ENCODE peak calls at places on chromosomes 2 and 18, in nine cellular contexts. One of them, this sample, is unnamed.

GRCh38 chr2:210072922-210073509 is 70.6 kb downstream of the RPE start:
- DNase-seq in left ventricle myocardium inferior: no peak
- DNase-seq in nephron progenitor cell: no peak
- DNase-seq in GM06990: peak; percentile 3
- DNase-seq in dorsolateral prefrontal cortex: no peak
- DNase-seq in neural crest cell: no peak
- DNase-seq in BJ: peak; percentile 5
- DNase-seq in osteocyte: no peak
- DNase-seq in MM.1S: peak; percentile 24
- DNase-seq in this sample: peak; percentile 15

GRCh38 chr18:3819933-3820332 is 370.0 kb downstream of the TGIF1 start:
- DNase-seq in dorsolateral prefrontal cortex: no peak
- DNase-seq in left ventricle myocardium inferior: no peak
- DNase-seq in BJ: no peak
- DNase-seq in MM.1S: no peak
- DNase-seq in neural crest cell: no peak
- DNase-seq in GM06990: no peak
- DNase-seq in osteocyte: no peak
- DNase-seq in nephron progenitor cell: no peak
- DNase-seq in this sample: no peak

GRCh38 chr18:8785855-8786765 is 80.8 kb downstream of the MTCL1 start:
- DNase-seq in neural crest cell: no peak
- DNase-seq in left ventricle myocardium inferior: no peak
- DNase-seq in nephron progenitor cell: no peak
- DNase-seq in GM06990: no peak
- DNase-seq in osteocyte: no peak
- DNase-seq in MM.1S: no peak
- DNase-seq in BJ: no peak
- DNase-seq in dorsolateral prefrontal cortex: no peak
- DNase-seq in this sample: no peak

GRCh38 chr2:46142546-46143329 is 154.5 kb upstream of the EPAS1 start:
- DNase-seq in dorsolateral prefrontal cortex: no peak
- DNase-seq in BJ: no peak
- DNase-seq in GM06990: no peak
- DNase-seq in left ventricle myocardium inferior: no peak
- DNase-seq in neural crest cell: no peak
- DNase-seq in MM.1S: no peak
- DNase-seq in osteocyte: no peak
- DNase-seq in nephron progenitor cell: no peak
- DNase-seq in this sample: no peak

GRCh38 chr2:233437439-233437955 is 83.2 kb downstream of the DGKD start:
- DNase-seq in osteocyte: no peak
- DNase-seq in left ventricle myocardium inferior: no peak
- DNase-seq in MM.1S: no peak
- DNase-seq in BJ: no peak
- DNase-seq in neural crest cell: no peak
- DNase-seq in GM06990: no peak
- DNase-seq in nephron progenitor cell: no peak
- DNase-seq in dorsolateral prefrontal cortex: peak; percentile 28
- DNase-seq in this sample: no peak

GRCh38 chr18:43772907-43773306 is 495.6 kb upstream of the SYT4 start:
- DNase-seq in osteocyte: no peak
- DNase-seq in left ventricle myocardium inferior: peak; percentile 42
- DNase-seq in neural crest cell: no peak
- DNase-seq in GM06990: no peak
- DNase-seq in dorsolateral prefrontal cortex: no peak
- DNase-seq in MM.1S: no peak
- DNase-seq in nephron progenitor cell: no peak
- DNase-seq in BJ: no peak
- DNase-seq in this sample: no peak

GRCh38 chr2:18273205-18273604 is 287.2 kb downstream of the RDH14 start:
- DNase-seq in nephron progenitor cell: no peak
- DNase-seq in GM06990: no peak
- DNase-seq in dorsolateral prefrontal cortex: no peak
- DNase-seq in MM.1S: no peak
- DNase-seq in left ventricle myocardium inferior: no peak
- DNase-seq in neural crest cell: no peak
- DNase-seq in osteocyte: no peak
- DNase-seq in BJ: no peak
- DNase-seq in this sample: no peak

GRCh38 chr2:71695235-71696120 is 242.1 kb downstream of the DYSF start:
- DNase-seq in MM.1S: no peak
- DNase-seq in nephron progenitor cell: no peak
- DNase-seq in neural crest cell: no peak
- DNase-seq in left ventricle myocardium inferior: no peak
- DNase-seq in osteocyte: no peak
- DNase-seq in GM06990: no peak
- DNase-seq in dorsolateral prefrontal cortex: no peak
- DNase-seq in BJ: no peak
- DNase-seq in this sample: no peak

GRCh38 chr2:1588051-1588993 is 156.0 kb downstream of the PXDN start:
- DNase-seq in neural crest cell: no peak
- DNase-seq in osteocyte: no peak
- DNase-seq in BJ: no peak
- DNase-seq in MM.1S: no peak
- DNase-seq in left ventricle myocardium inferior: no peak
- DNase-seq in dorsolateral prefrontal cortex: peak; percentile 32
- DNase-seq in GM06990: no peak
- DNase-seq in nephron progenitor cell: no peak
- DNase-seq in this sample: no peak

GRCh38 chr2:1588994-1589611 is 155.2 kb downstream of the PXDN start:
- DNase-seq in neural crest cell: no peak
- DNase-seq in dorsolateral prefrontal cortex: peak; percentile 26
- DNase-seq in osteocyte: no peak
- DNase-seq in MM.1S: no peak
- DNase-seq in GM06990: no peak
- DNase-seq in left ventricle myocardium inferior: no peak
- DNase-seq in nephron progenitor cell: no peak
- DNase-seq in BJ: no peak
- DNase-seq in this sample: no peak

GRCh38 chr2:1591461-1591770 is 152.9 kb downstream of the PXDN start:
- DNase-seq in left ventricle myocardium inferior: no peak
- DNase-seq in osteocyte: no peak
- DNase-seq in nephron progenitor cell: no peak
- DNase-seq in dorsolateral prefrontal cortex: peak; percentile 29
- DNase-seq in BJ: no peak
- DNase-seq in MM.1S: no peak
- DNase-seq in neural crest cell: no peak
- DNase-seq in GM06990: no peak
- DNase-seq in this sample: no peak

GRCh38 chr2:1591978-1592907 is 152.1 kb downstream of the PXDN start:
- DNase-seq in dorsolateral prefrontal cortex: peak; percentile 53
- DNase-seq in MM.1S: no peak
- DNase-seq in nephron progenitor cell: peak; percentile 63
- DNase-seq in GM06990: no peak
- DNase-seq in BJ: no peak
- DNase-seq in osteocyte: peak; percentile 90
- DNase-seq in left ventricle myocardium inferior: peak; percentile 72
- DNase-seq in neural crest cell: peak; percentile 59
- DNase-seq in this sample: peak; percentile 48

GRCh38 chr2:1590611-1591460 is 153.5 kb downstream of the PXDN start:
- DNase-seq in nephron progenitor cell: no peak
- DNase-seq in neural crest cell: no peak
- DNase-seq in GM06990: no peak
- DNase-seq in osteocyte: no peak
- DNase-seq in BJ: no peak
- DNase-seq in MM.1S: no peak
- DNase-seq in dorsolateral prefrontal cortex: peak; percentile 27
- DNase-seq in left ventricle myocardium inferior: no peak
- DNase-seq in this sample: no peak
- TF ChIP-seq CTCF in nephron progenitor cell: no peak
- TF ChIP-seq CTCF in neural crest cell: no peak
- TF ChIP-seq CTCF in GM06990: no peak
- TF ChIP-seq CTCF in osteocyte: peak; percentile 18
- TF ChIP-seq CTCF in BJ: no peak
- TF ChIP-seq CTCF in MM.1S: no peak
- TF ChIP-seq CTCF in dorsolateral prefrontal cortex: no peak
- TF ChIP-seq CTCF in left ventricle myocardium inferior: no peak
- TF ChIP-seq CTCF in this sample: no peak

GRCh38 chr2:9110346-9110884 is 96.2 kb upstream of the ASAP2 start:
- DNase-seq in nephron progenitor cell: no peak
- DNase-seq in GM06990: no peak
- DNase-seq in osteocyte: no peak
- DNase-seq in dorsolateral prefrontal cortex: no peak
- DNase-seq in MM.1S: no peak
- DNase-seq in neural crest cell: no peak
- DNase-seq in BJ: no peak
- DNase-seq in left ventricle myocardium inferior: no peak
- DNase-seq in this sample: no peak

GRCh38 chr2:9112079-9112721 is 94.4 kb upstream of the ASAP2 start:
- DNase-seq in MM.1S: no peak
- DNase-seq in nephron progenitor cell: no peak
- DNase-seq in left ventricle myocardium inferior: no peak
- DNase-seq in BJ: peak; percentile 63
- DNase-seq in osteocyte: peak; percentile 89
- DNase-seq in neural crest cell: no peak
- DNase-seq in dorsolateral prefrontal cortex: peak; percentile 70
- DNase-seq in GM06990: no peak
- DNase-seq in this sample: peak; percentile 86

GRCh38 chr2:9109871-9110270 is 96.7 kb upstream of the ASAP2 start:
- DNase-seq in left ventricle myocardium inferior: no peak
- DNase-seq in MM.1S: no peak
- DNase-seq in BJ: no peak
- DNase-seq in GM06990: no peak
- DNase-seq in osteocyte: no peak
- DNase-seq in neural crest cell: no peak
- DNase-seq in dorsolateral prefrontal cortex: no peak
- DNase-seq in nephron progenitor cell: no peak
- DNase-seq in this sample: no peak

GRCh38 chr2:9113262-9113661 is 93.3 kb upstream of the ASAP2 start:
- DNase-seq in MM.1S: no peak
- DNase-seq in nephron progenitor cell: no peak
- DNase-seq in dorsolateral prefrontal cortex: no peak
- DNase-seq in BJ: no peak
- DNase-seq in GM06990: no peak
- DNase-seq in left ventricle myocardium inferior: no peak
- DNase-seq in neural crest cell: no peak
- DNase-seq in osteocyte: no peak
- DNase-seq in this sample: no peak

DNA sequence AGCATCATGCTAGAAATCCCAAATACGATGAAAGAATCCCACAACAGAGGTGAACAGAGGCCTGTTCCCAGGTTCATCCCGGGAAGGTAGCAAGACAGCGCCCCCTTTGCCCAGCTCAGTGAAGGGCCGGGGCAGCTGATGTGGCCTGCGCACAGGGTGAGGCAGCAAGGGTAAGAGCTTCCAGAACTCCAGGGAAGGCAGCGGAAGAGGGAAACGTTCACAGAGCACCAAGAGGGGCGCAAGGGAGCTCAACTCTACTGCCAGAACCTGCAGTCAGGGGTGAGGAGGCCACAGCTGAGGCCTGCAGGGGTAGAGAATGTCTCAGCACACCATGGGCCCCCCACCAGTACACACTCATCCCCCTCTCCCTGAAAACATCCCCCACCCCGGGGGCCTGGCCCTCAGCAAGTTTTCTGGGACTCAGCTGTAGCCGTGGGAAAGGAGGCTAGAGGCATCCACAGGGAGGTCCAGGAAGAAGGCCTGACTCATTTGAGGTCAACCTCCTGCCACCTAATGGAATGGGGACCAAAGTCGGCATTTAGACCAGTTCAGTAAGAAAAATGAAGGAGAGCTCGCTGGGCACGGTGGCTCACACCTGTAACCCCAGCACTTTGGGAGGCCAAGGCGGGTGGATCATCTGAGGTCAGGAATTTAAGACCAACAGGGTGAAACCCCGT is 95.6 kb upstream of the ASAP2 start:
- DNase-seq in BJ: no peak
- DNase-seq in dorsolateral prefrontal cortex: no peak
- DNase-seq in nephron progenitor cell: peak; percentile 45
- DNase-seq in GM06990: no peak
- DNase-seq in osteocyte: no peak
- DNase-seq in MM.1S: no peak
- DNase-seq in neural crest cell: no peak
- DNase-seq in left ventricle myocardium inferior: no peak
- DNase-seq in this sample: no peak
- TF ChIP-seq CTCF in BJ: peak; percentile 22
- TF ChIP-seq CTCF in dorsolateral prefrontal cortex: no peak
- TF ChIP-seq CTCF in nephron progenitor cell: peak; percentile 52
- TF ChIP-seq CTCF in GM06990: peak; percentile 28
- TF ChIP-seq CTCF in osteocyte: peak; percentile 44
- TF ChIP-seq CTCF in MM.1S: no peak
- TF ChIP-seq CTCF in neural crest cell: peak; percentile 43
- TF ChIP-seq CTCF in left ventricle myocardium inferior: peak; percentile 11
- TF ChIP-seq CTCF in this sample: peak; percentile 41

GRCh38 chr2:73640946-73641766 is 1.1 kb downstream of the NAT8 start:
- DNase-seq in GM06990: no peak
- DNase-seq in dorsolateral prefrontal cortex: no peak
- DNase-seq in left ventricle myocardium inferior: no peak
- DNase-seq in BJ: no peak
- DNase-seq in osteocyte: no peak
- DNase-seq in nephron progenitor cell: no peak
- DNase-seq in neural crest cell: no peak
- DNase-seq in MM.1S: no peak
- DNase-seq in this sample: no peak

GRCh38 chr2:73640537-73640936 is 1.7 kb downstream of the NAT8 start:
- DNase-seq in neural crest cell: no peak
- DNase-seq in osteocyte: no peak
- DNase-seq in MM.1S: no peak
- DNase-seq in dorsolateral prefrontal cortex: no peak
- DNase-seq in left ventricle myocardium inferior: no peak
- DNase-seq in nephron progenitor cell: no peak
- DNase-seq in BJ: no peak
- DNase-seq in GM06990: no peak
- DNase-seq in this sample: no peak

GRCh38 chr2:73641767-73642062 is 507 bp downstream of the NAT8 start:
- DNase-seq in left ventricle myocardium inferior: no peak
- DNase-seq in nephron progenitor cell: no peak
- DNase-seq in neural crest cell: no peak
- DNase-seq in osteocyte: no peak
- DNase-seq in GM06990: no peak
- DNase-seq in MM.1S: no peak
- DNase-seq in BJ: no peak
- DNase-seq in dorsolateral prefrontal cortex: no peak
- DNase-seq in this sample: no peak

GRCh38 chr2:73638429-73638828 is 3.8 kb downstream of the NAT8 start:
- DNase-seq in dorsolateral prefrontal cortex: no peak
- DNase-seq in left ventricle myocardium inferior: no peak
- DNase-seq in osteocyte: no peak
- DNase-seq in BJ: no peak
- DNase-seq in nephron progenitor cell: no peak
- DNase-seq in neural crest cell: no peak
- DNase-seq in GM06990: no peak
- DNase-seq in MM.1S: no peak
- DNase-seq in this sample: no peak

DNA sequence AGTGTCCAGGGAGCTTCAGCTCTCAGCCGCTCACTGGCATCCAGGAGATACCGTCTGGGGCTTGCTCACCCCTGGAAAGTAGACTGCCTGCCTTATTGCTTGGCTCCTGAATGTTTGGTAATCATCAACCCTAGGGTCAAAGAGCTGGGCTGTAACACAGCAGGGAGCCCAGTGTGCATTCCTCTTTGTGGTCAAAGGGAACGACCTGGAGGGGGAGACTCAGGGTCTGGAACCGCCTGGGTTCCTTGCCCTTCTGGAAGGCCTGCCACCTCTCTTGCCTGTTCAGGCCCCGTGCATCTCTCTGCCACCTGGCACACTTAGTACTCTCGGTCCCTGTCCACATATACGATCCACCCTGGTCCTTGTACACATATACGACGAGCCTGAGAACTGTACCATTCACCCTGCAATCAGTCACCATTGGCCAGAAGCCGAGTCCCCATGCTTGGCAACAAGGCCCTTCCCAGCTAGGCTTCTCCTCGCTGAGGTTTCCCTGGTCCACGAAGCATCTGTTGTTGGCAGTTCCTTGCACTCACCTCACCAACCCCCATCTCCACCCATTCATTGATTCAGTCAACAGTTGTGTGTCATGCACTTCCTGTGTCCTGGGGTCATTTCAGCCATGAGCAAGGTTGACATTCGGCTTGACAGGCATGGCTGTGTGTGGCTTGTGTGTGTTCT is at the start of gene NAT8:
- DNase-seq in neural crest cell: no peak
- DNase-seq in osteocyte: no peak
- DNase-seq in left ventricle myocardium inferior: no peak
- DNase-seq in BJ: no peak
- DNase-seq in GM06990: no peak
- DNase-seq in dorsolateral prefrontal cortex: no peak
- DNase-seq in MM.1S: no peak
- DNase-seq in nephron progenitor cell: no peak
- DNase-seq in this sample: no peak
- TF ChIP-seq CTCF in neural crest cell: no peak
- TF ChIP-seq CTCF in osteocyte: no peak
- TF ChIP-seq CTCF in left ventricle myocardium inferior: no peak
- TF ChIP-seq CTCF in BJ: no peak
- TF ChIP-seq CTCF in GM06990: no peak
- TF ChIP-seq CTCF in dorsolateral prefrontal cortex: no peak
- TF ChIP-seq CTCF in MM.1S: no peak
- TF ChIP-seq CTCF in nephron progenitor cell: no peak
- TF ChIP-seq CTCF in this sample: no peak

GRCh38 chr2:169106563-169107545 is 37.5 kb downstream of the DHRS9 start:
- DNase-seq in BJ: no peak
- DNase-seq in MM.1S: no peak
- DNase-seq in neural crest cell: no peak
- DNase-seq in GM06990: no peak
- DNase-seq in left ventricle myocardium inferior: no peak
- DNase-seq in nephron progenitor cell: no peak
- DNase-seq in osteocyte: no peak
- DNase-seq in dorsolateral prefrontal cortex: no peak
- DNase-seq in this sample: no peak
- TF ChIP-seq CTCF in BJ: no peak
- TF ChIP-seq CTCF in MM.1S: no peak
- TF ChIP-seq CTCF in neural crest cell: no peak
- TF ChIP-seq CTCF in GM06990: no peak
- TF ChIP-seq CTCF in left ventricle myocardium inferior: no peak
- TF ChIP-seq CTCF in nephron progenitor cell: no peak
- TF ChIP-seq CTCF in osteocyte: no peak
- TF ChIP-seq CTCF in dorsolateral prefrontal cortex: no peak
- TF ChIP-seq CTCF in this sample: no peak

This sample was measured in AG04450.